ENCODE peak calls at places on chromosomes 12 and 14, in eight cellular contexts. T is A549; H is kidney; X is CD8-positive, alpha-beta T cell; U is GM23248; B is CD4-positive, CD25-positive, alpha-beta regulatory T cell; L is adrenal gland; E is breast epithelium. I is an unnamed sample. For H3K9me3, the result is how much of the 10 kb centered on the place peaks cover.

GRCh38 chr14:74988131-74988530 is 14.6 kb upstream of the EIF2B2 start:
- DNase-seq in T (peak), H (no peak), X (no peak), U (peak), B (no peak), L (no peak), E (no peak), I (no peak)

GRCh38 chr12:15933751-15934150 is 22.6 kb downstream of the DERA start:
- DNase-seq in T (no peak), H (no peak), X (no peak), U (peak), B (no peak), L (no peak), E (no peak), I (no peak)

GRCh38 chr12:48998497-48999353 is 450 bp downstream of the DDN start:
- DNase-seq in T (peak), H (no peak), X (no peak), U (peak), B (no peak), L (no peak), E (no peak), I (peak)

GRCh38 chr14:96304956-96305355 is 48.9 kb downstream of the BDKRB1 start:
- DNase-seq in T (peak), H (no peak), X (no peak), U (no peak), B (no peak), L (no peak), E (no peak), I (no peak)

GRCh38 chr14:68604361-68604730 is 188.5 kb downstream of the ZFP36L1 start:
- DNase-seq in T (no peak), H (no peak), X (no peak), U (no peak), B (no peak), L (no peak), E (no peak), I (no peak)

GRCh38 chr12:106140223-106140986 is 1.7 kb upstream of the NUAK1 start:
- DNase-seq in T (no peak), H (no peak), X (no peak), U (no peak), B (no peak), L (no peak), E (no peak), I (no peak)

GRCh38 chr14:20631023-20631820 is 10.3 kb downstream of the OR6S1 start:
- DNase-seq in T (peak), H (no peak), X (no peak), U (peak), B (peak), L (peak), E (no peak), I (peak)

GRCh38 chr12:69500631-69501030 is 30.4 kb downstream of the FRS2 start:
- DNase-seq in T (no peak), H (no peak), X (no peak), U (peak), B (no peak), L (no peak), E (no peak), I (no peak)

GRCh38 chr14:59296508-59296907 is 108.0 kb downstream of the DAAM1 start:
- DNase-seq in T (no peak), H (no peak), X (no peak), U (no peak), B (no peak), L (no peak), E (no peak), I (no peak)

GRCh38 chr14:90784621-90785270 is 31.5 kb downstream of the TTC7B start:
- DNase-seq in T (no peak), H (no peak), X (no peak), U (no peak), B (no peak), L (no peak), E (no peak), I (no peak)

GRCh38 chr14:74583689-74584434 is 28.2 kb downstream of the LTBP2 start:
- DNase-seq in T (peak), H (no peak), X (no peak), U (peak), B (no peak), L (no peak), E (no peak), I (no peak)

GRCh38 chr14:32761381-32761968 is 177.2 kb upstream of the NPAS3 start:
- DNase-seq in T (no peak), H (no peak), X (no peak), U (peak), B (no peak), L (no peak), E (no peak), I (no peak)

GRCh38 chr14:92122351-92122677 is 545 bp downstream of the CPSF2 start:
- DNase-seq in T (peak), H (no peak), X (no peak), U (peak), B (peak), L (no peak), E (no peak), I (peak)

GRCh38 chr14:29645117-29645516 is 282.5 kb downstream of the PRKD1 start:
- DNase-seq in T (no peak), H (no peak), X (no peak), U (no peak), B (no peak), L (no peak), E (no peak), I (no peak)
- H3K9me3 ChIP-seq in T (under half), H (under half), X (under half), U (under half), B (under half), L (under half), E (under half), I (under half)

GRCh38 chr12:129064201-129064881 is 211.1 kb downstream of the GLT1D1 start:
- DNase-seq in T (no peak), H (peak), X (no peak), U (no peak), B (no peak), L (no peak), E (no peak), I (no peak)

GRCh38 chr12:129073157-129073915 is 220.1 kb downstream of the GLT1D1 start:
- DNase-seq in T (no peak), H (no peak), X (no peak), U (no peak), B (no peak), L (no peak), E (no peak), I (no peak)

GRCh38 chr12:129063600-129063999 is 210.3 kb downstream of the GLT1D1 start:
- DNase-seq in T (no peak), H (no peak), X (no peak), U (no peak), B (no peak), L (no peak), E (no peak), I (no peak)

GRCh38 chr12:129069886-129070285 is 216.6 kb downstream of the GLT1D1 start:
- DNase-seq in T (no peak), H (peak), X (no peak), U (no peak), B (no peak), L (no peak), E (no peak), I (no peak)

GRCh38 chr12:129067482-129067881 is 214.2 kb downstream of the GLT1D1 start:
- DNase-seq in T (no peak), H (peak), X (no peak), U (no peak), B (no peak), L (no peak), E (no peak), I (no peak)
- H3K9me3 ChIP-seq in T (under half), H (under half), X (under half), U (under half), B (under half), L (under half), E (under half), I (under half)

DNA sequence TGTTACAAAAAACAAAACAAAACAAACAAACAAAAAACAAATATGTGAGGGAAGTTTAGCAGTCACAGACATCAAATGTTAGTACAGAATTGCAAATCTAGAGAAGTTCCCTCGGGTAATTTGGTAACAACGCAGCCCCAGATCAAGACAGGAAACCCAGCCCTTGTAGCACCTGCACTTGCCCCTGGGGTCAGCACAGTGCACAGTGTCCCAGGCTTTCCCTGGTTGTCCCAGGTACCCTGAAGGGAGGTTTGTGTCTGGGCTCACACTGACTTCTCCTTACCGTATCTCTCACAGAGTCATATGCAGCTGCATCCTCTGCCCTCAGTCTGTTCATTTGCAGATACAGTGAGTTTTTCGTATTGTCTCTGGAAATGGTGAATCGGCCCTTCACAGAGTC is 528.9 kb downstream of the TMEM121 start:
- DNase-seq in T (no peak), H (no peak), X (no peak), U (no peak), B (peak), L (no peak), E (no peak), I (no peak)
- H3K9me3 ChIP-seq in T (under half), H (under half), X (under half), U (under half), B (under half), L (under half), E (under half), I (under half)

GRCh38 chr12:60644076-60644475 is 1048.2 kb downstream of the SLC16A7 start:
- DNase-seq in T (no peak), H (no peak), X (no peak), U (no peak), B (no peak), L (no peak), E (no peak), I (no peak)
- H3K9me3 ChIP-seq in T (under half), H (under half), X (under half), U (under half), B (under half), L (under half), E (under half), I (under half)

GRCh38 chr12:104026841-104027599 is 23.0 kb downstream of the GLT8D2 start:
- DNase-seq in T (no peak), H (no peak), X (no peak), U (no peak), B (no peak), L (no peak), E (no peak), I (no peak)
- H3K9me3 ChIP-seq in T (under half), H (under half), X (under half), U (under half), B (under half), L (under half), E (under half), I (under half)

DNA sequence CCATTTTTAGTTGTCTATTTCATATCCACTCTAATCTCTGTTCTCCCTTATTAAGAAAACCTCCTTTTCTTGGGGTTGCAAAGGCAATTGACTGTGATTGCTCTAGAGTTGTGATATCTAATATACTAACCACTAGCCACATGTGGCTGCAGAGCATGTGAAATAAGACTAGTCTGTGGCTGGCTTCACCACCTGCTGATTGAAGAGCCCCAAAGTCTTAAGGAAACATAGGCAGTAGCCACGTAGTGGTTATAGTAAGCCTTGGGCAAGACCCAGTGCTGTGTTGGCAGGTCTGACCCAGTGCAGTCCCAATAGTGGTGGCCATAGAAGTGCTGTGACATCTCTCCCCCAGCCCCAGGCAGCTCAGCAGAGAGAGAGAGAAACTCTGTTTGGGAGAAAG is 28.4 kb upstream of the ATP2B1 start:
- DNase-seq in T (no peak), H (no peak), X (no peak), U (no peak), B (no peak), L (no peak), E (no peak), I (no peak)
- H3K9me3 ChIP-seq in T (under half), H (under half), X (under half), U (under half), B (under half), L (under half), E (under half), I (under half)

DNA sequence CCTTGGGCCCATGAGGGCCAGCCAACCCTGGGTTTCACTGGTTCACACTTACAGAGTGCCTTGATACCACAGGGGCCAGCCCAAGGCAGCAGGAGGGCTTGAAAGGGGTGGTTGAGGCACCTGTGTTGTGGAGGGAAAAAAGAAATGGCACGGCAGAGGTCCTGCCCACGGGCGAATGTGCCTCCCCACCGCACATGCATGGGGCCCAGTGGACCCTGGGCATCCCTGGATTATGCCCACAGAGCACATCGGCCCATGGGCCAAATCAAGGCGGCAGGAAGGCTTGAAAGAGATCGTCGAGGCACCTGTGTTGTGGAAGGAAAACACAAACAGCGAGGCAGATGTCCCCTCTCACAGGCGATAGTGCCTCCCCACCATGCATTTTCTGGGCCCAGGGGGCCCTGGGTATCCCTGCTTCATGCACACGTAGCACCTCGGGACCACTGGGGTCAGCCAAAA is 378.2 kb downstream of the ALG10 start:
- DNase-seq in T (no peak), H (peak), X (no peak), U (no peak), B (no peak), L (peak), E (peak), I (no peak)
- H3K9me3 ChIP-seq in T (under half), H (under half), X (under half), U (under half), B (half or more), L (under half), E (half or more), I (under half)

DNA sequence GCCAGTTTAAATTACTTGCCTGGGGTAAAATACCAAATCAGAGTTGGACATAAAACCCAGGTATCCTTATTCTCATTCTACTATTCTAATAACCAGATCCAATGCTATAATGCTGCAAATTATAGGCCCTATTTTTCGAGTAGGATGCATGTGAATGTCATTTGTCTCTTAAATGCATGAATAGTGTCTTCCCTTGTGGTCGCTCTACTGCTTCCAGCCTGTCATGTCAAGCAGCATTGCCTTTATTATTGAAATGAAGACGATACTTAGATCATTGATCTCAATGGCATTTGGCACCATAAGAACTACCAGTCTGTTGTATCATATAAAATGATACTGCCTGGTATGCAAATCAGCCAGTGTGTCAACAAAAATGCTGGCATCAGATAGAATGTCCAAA is 649.1 kb downstream of the DIO2 start:
- DNase-seq in T (no peak), H (no peak), X (no peak), U (no peak), B (no peak), L (no peak), E (no peak), I (no peak)
- H3K9me3 ChIP-seq in T (under half), H (under half), X (under half), U (under half), B (under half), L (under half), E (under half), I (under half)

I was measured in Karpas-422.